ENCODE peak calls at places on chromosomes 7 and 10, in seven cellular contexts. Y, F, Q, O, N, V and S are unnamed samples.

GRCh38 chr10:131786756-131787605 is 113.8 kb upstream of the PPP2R2D start:
- DNase-seq in Y (no peak), F (peak; percentile 16), Q (peak; percentile 54), O (peak; percentile 56), N (no peak), V (peak; percentile 53), S (peak; percentile 19)

GRCh38 chr7:50564630-50565558 is at the start of gene DDC:
- DNase-seq in Y (no peak), F (no peak), Q (no peak), O (no peak), N (no peak), V (no peak), S (no peak)

GRCh38 chr7:128005117-128005516 is 26.1 kb downstream of the LRRC4 start:
- DNase-seq in Y (no peak), F (no peak), Q (no peak), O (no peak), N (no peak), V (no peak), S (no peak)

GRCh38 chr10:110421512-110422138 is 76.1 kb upstream of the DUSP5 start:
- DNase-seq in Y (no peak), F (no peak), Q (no peak), O (no peak), N (no peak), V (no peak), S (no peak)

GRCh38 chr7:49980414-49980813 is 112.6 kb downstream of the ZPBP start:
- DNase-seq in Y (no peak), F (no peak), Q (no peak), O (no peak), N (no peak), V (no peak), S (peak; percentile 15)

GRCh38 chr7:93858857-93859256 is 31.7 kb downstream of the TFPI2 start:
- DNase-seq in Y (no peak), F (no peak), Q (no peak), O (no peak), N (no peak), V (no peak), S (no peak)

GRCh38 chr7:100545636-100546128 is 6.7 kb downstream of the AGFG2 start:
- DNase-seq in Y (no peak), F (no peak), Q (no peak), O (peak; percentile 88), N (no peak), V (peak; percentile 73), S (peak; percentile 49)

GRCh38 chr10:5419466-5420094 is 7.2 kb downstream of the NET1 start:
- DNase-seq in Y (no peak), F (no peak), Q (no peak), O (no peak), N (no peak), V (no peak), S (peak; percentile 6)

GRCh38 chr10:102175415-102175814 is 23.2 kb downstream of the NOLC1 start:
- DNase-seq in Y (no peak), F (no peak), Q (no peak), O (peak; percentile 41), N (no peak), V (no peak), S (no peak)

GRCh38 chr10:70132098-70133029 is at the start of gene AIFM2:
- DNase-seq in Y (peak; percentile 84), F (peak; percentile 9), Q (peak; percentile 89), O (peak; percentile 88), N (peak; percentile 93), V (peak; percentile 90), S (peak; percentile 45)

GRCh38 chr7:1675673-1676549 is 5.8 kb downstream of the ELFN1 start:
- DNase-seq in Y (no peak), F (no peak), Q (no peak), O (no peak), N (peak; percentile 62), V (no peak), S (no peak)

GRCh38 chr7:142908921-142909870 is 23.7 kb upstream of the TRPV6 start:
- DNase-seq in Y (no peak), F (no peak), Q (peak; percentile 35), O (no peak), N (no peak), V (no peak), S (no peak)

GRCh38 chr7:155619634-155620271 is 24.7 kb upstream of the RBM33 start:
- DNase-seq in Y (no peak), F (no peak), Q (no peak), O (no peak), N (no peak), V (no peak), S (no peak)

GRCh38 chr10:73096041-73096451 is 620 bp downstream of the P4HA1 start:
- DNase-seq in Y (peak; percentile 70), F (peak; percentile 59), Q (peak; percentile 75), O (peak; percentile 89), N (peak; percentile 87), V (peak; percentile 70), S (peak; percentile 86)

GRCh38 chr10:91700788-91701444 is 68.0 kb upstream of the PPP1R3C start:
- DNase-seq in Y (no peak), F (no peak), Q (no peak), O (peak; percentile 58), N (no peak), V (no peak), S (no peak)

GRCh38 chr10:12048547-12048946 is 5.9 kb upstream of the UPF2 start:
- DNase-seq in Y (no peak), F (no peak), Q (no peak), O (no peak), N (peak; percentile 30), V (no peak), S (no peak)

DNA sequence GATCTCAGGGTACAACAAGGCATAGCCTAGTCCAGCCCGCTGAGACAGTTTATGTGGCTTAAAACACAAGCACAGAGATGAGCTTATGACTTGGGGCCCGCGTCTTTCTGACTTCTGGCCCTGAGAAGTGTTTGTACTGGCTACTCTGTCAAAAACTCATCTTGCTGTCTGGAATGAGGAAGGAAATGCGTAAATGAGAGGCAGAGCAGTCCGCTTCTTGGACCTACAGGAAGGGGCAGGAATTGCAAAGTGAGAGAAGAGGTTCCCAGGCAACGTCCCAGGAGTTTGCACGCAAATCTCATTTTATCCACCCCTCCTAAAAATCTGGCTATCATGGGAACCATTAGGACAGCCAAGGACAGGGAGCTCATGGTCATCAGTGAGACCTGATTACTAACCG is 5.5 kb downstream of the ANXA11 start:
- DNase-seq in Y (no peak), F (no peak), Q (peak; percentile 41), O (no peak), N (no peak), V (no peak), S (no peak)
- H3K27me3 ChIP-seq in Y (no peaks in the 10 kb centered on the region), F (no peaks in the 10 kb centered on the region), Q (no peaks in the 10 kb centered on the region), O (no peaks in the 10 kb centered on the region), N (no peaks in the 10 kb centered on the region), V (no peaks in the 10 kb centered on the region), S (no peaks in the 10 kb centered on the region)

GRCh38 chr10:116080553-116080952 is 192.5 kb downstream of the GFRA1 start:
- DNase-seq in Y (no peak), F (no peak), Q (no peak), O (no peak), N (no peak), V (no peak), S (no peak)
- H3K27me3 ChIP-seq in Y (no peaks in the 10 kb centered on the region), F (no peaks in the 10 kb centered on the region), Q (no peaks in the 10 kb centered on the region), O (no peaks in the 10 kb centered on the region), N (no peaks in the 10 kb centered on the region), V (no peaks in the 10 kb centered on the region), S (no peaks in the 10 kb centered on the region)

DNA sequence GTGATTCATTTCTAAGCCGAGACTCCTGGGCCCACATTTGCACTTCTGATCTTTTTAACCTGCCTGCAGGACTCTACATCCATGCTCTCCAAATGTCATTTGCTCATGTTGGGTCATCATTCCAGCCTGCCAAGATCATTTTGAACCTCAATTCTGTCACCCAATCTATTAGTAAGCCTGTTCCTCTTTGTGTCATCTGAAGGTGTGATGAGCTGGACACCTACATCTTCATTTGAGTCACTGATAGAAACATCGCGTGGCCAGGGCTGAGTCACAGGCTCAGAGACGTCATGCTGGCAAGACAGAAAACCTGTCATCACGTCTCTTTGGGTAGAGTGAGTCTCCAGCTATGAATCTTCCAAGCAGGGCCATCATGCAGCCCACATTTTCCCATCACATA is 65.3 kb upstream of the SLF2 start:
- DNase-seq in Y (no peak), F (no peak), Q (no peak), O (no peak), N (no peak), V (no peak), S (no peak)
- H3K27me3 ChIP-seq in Y (peaks cover 43% of the 10 kb centered on the region), F (peaks cover 15% of the 10 kb centered on the region), Q (peaks cover 31% of the 10 kb centered on the region), O (peaks cover 59% of the 10 kb centered on the region), N (peaks cover 55% of the 10 kb centered on the region), V (no peaks in the 10 kb centered on the region), S (peaks cover 13% of the 10 kb centered on the region)

GRCh38 chr10:113523628-113524027 is 29.2 kb upstream of the HABP2 start:
- DNase-seq in Y (no peak), F (no peak), Q (no peak), O (no peak), N (no peak), V (no peak), S (no peak)

GRCh38 chr10:113524120-113524519 is 28.7 kb upstream of the HABP2 start:
- DNase-seq in Y (no peak), F (no peak), Q (no peak), O (no peak), N (no peak), V (no peak), S (peak; percentile 33)

GRCh38 chr10:113524539-113525490 is 28.0 kb upstream of the HABP2 start:
- DNase-seq in Y (no peak), F (no peak), Q (peak; percentile 17), O (peak; percentile 43), N (no peak), V (no peak), S (no peak)

GRCh38 chr10:113527181-113527580 is 25.7 kb upstream of the HABP2 start:
- DNase-seq in Y (no peak), F (no peak), Q (peak; percentile 13), O (no peak), N (no peak), V (no peak), S (no peak)

GRCh38 chr10:113525713-113526112 is 27.1 kb upstream of the HABP2 start:
- DNase-seq in Y (no peak), F (no peak), Q (peak; percentile 8), O (no peak), N (no peak), V (no peak), S (no peak)
- H3K27me3 ChIP-seq in Y (no peaks in the 10 kb centered on the region), F (no peaks in the 10 kb centered on the region), Q (no peaks in the 10 kb centered on the region), O (peaks cover 4% of the 10 kb centered on the region), N (no peaks in the 10 kb centered on the region), V (no peaks in the 10 kb centered on the region), S (no peaks in the 10 kb centered on the region)